ENCODE peak calls at places on chromosomes 4 and X, in eight cellular contexts. J, H, P, Q, X, K, E and G are unnamed samples.

GRCh38 chrX:154526901-154527675 is 11.1 kb upstream of the FAM3A start:
- DNase-seq in J (peak; percentile 75), H (peak; percentile 82), P (peak; percentile 76), Q (peak; percentile 79), X (peak; percentile 88), K (peak; percentile 87), E (no peak), G (no peak)

GRCh38 chr4:184856277-184856609 is 30.5 kb upstream of the ACSL1 start:
- DNase-seq in J (no peak), H (no peak), P (no peak), Q (no peak), X (no peak), K (no peak), E (no peak), G (no peak)

GRCh38 chr4:87375719-87376291 is 15.2 kb downstream of the HSD17B11 start:
- DNase-seq in J (peak; percentile 49), H (peak; percentile 30), P (no peak), Q (no peak), X (no peak), K (peak; percentile 49), E (no peak), G (no peak)

GRCh38 chr4:28811025-28811424 is 1909.1 kb upstream of the PCDH7 start:
- DNase-seq in J (no peak), H (no peak), P (no peak), Q (no peak), X (no peak), K (no peak), E (no peak), G (no peak)

GRCh38 chrX:113400193-113400704 is 559.6 kb upstream of the AMOT start:
- DNase-seq in J (no peak), H (no peak), P (no peak), Q (no peak), X (peak; percentile 56), K (no peak), E (no peak), G (no peak)

GRCh38 chr4:73311428-73311827 is 52.8 kb upstream of the ANKRD17 start:
- DNase-seq in J (peak; percentile 5), H (no peak), P (no peak), Q (no peak), X (no peak), K (no peak), E (no peak), G (no peak)

GRCh38 chr4:66430856-66431255 is 760.6 kb upstream of the EPHA5 start:
- DNase-seq in J (no peak), H (no peak), P (no peak), Q (no peak), X (peak; percentile 61), K (no peak), E (no peak), G (no peak)

GRCh38 chrX:136780738-136781137 is at the start of gene ARHGEF6:
- DNase-seq in J (no peak), H (peak; percentile 10), P (no peak), Q (no peak), X (no peak), K (no peak), E (no peak), G (no peak)

GRCh38 chr4:20159516-20159915 is 92.2 kb upstream of the SLIT2 start:
- DNase-seq in J (no peak), H (no peak), P (no peak), Q (no peak), X (no peak), K (no peak), E (no peak), G (no peak)

GRCh38 chr4:73053974-73054480 is 15.5 kb downstream of the COX18 start:
- DNase-seq in J (no peak), H (no peak), P (no peak), Q (no peak), X (no peak), K (no peak), E (no peak), G (no peak)

GRCh38 chr4:1334579-1334895 is 12.5 kb upstream of the UVSSA start:
- DNase-seq in J (no peak), H (no peak), P (no peak), Q (no peak), X (no peak), K (no peak), E (no peak), G (no peak)

GRCh38 chr4:12723849-12724447 is 760.2 kb downstream of the RAB28 start:
- DNase-seq in J (peak; percentile 57), H (peak; percentile 12), P (no peak), Q (no peak), X (peak; percentile 82), K (no peak), E (no peak), G (no peak)

GRCh38 chr4:57320880-57321279 is 210.7 kb upstream of the IGFBP7 start:
- DNase-seq in J (no peak), H (no peak), P (no peak), Q (no peak), X (no peak), K (no peak), E (no peak), G (no peak)

GRCh38 chrX:153434801-153435200 is 11.1 kb downstream of the TREX2 start:
- DNase-seq in J (no peak), H (no peak), P (no peak), Q (no peak), X (no peak), K (no peak), E (no peak), G (no peak)

GRCh38 chr4:22192302-22192645 is 243.7 kb upstream of the KCNIP4 start:
- DNase-seq in J (no peak), H (no peak), P (no peak), Q (no peak), X (no peak), K (no peak), E (no peak), G (no peak)

GRCh38 chr4:26235500-26235899 is 85.3 kb upstream of the RBPJ start:
- DNase-seq in J (no peak), H (peak; percentile 13), P (peak; percentile 36), Q (peak; percentile 58), X (no peak), K (peak; percentile 72), E (no peak), G (no peak)

GRCh38 chrX:50718791-50719190 is 95.2 kb downstream of the SHROOM4 start:
- DNase-seq in J (no peak), H (no peak), P (no peak), Q (no peak), X (no peak), K (no peak), E (no peak), G (no peak)

GRCh38 chr4:65661469-65661868 is 8.8 kb downstream of the EPHA5 start:
- DNase-seq in J (no peak), H (no peak), P (no peak), Q (no peak), X (peak; percentile 63), K (no peak), E (no peak), G (no peak)

GRCh38 chr4:126616795-126617194 is 1016.0 kb upstream of the INTU start:
- DNase-seq in J (no peak), H (no peak), P (no peak), Q (no peak), X (no peak), K (no peak), E (no peak), G (no peak)

GRCh38 chr4:98939892-98940298 is 11.0 kb upstream of the EIF4E start:
- DNase-seq in J (peak; percentile 68), H (no peak), P (no peak), Q (no peak), X (peak; percentile 55), K (no peak), E (no peak), G (no peak)

GRCh38 chr4:165343353-165344191 is 16.1 kb downstream of the MSMO1 start:
- DNase-seq in J (no peak), H (no peak), P (no peak), Q (no peak), X (peak; percentile 67), K (no peak), E (no peak), G (no peak)

GRCh38 chr4:47741200-47741599 is 96.7 kb downstream of the CORIN start:
- DNase-seq in J (no peak), H (no peak), P (no peak), Q (no peak), X (no peak), K (no peak), E (no peak), G (no peak)

GRCh38 chrX:123464709-123465108 is 268.1 kb downstream of the THOC2 start:
- DNase-seq in J (no peak), H (no peak), P (no peak), Q (no peak), X (no peak), K (no peak), E (no peak), G (no peak)

GRCh38 chr4:153566751-153567150 is 100.6 kb downstream of the TMEM131L start:
- DNase-seq in J (no peak), H (no peak), P (no peak), Q (peak; percentile 72), X (no peak), K (peak; percentile 43), E (no peak), G (no peak)
- H3K4me3 ChIP-seq in J (no peak overlapping the region), H (no peak overlapping the region), P (no peak overlapping the region), Q (no peak overlapping the region), X (no peak overlapping the region), K (no peak overlapping the region), E (no peak overlapping the region), G (no peak overlapping the region)

DNA sequence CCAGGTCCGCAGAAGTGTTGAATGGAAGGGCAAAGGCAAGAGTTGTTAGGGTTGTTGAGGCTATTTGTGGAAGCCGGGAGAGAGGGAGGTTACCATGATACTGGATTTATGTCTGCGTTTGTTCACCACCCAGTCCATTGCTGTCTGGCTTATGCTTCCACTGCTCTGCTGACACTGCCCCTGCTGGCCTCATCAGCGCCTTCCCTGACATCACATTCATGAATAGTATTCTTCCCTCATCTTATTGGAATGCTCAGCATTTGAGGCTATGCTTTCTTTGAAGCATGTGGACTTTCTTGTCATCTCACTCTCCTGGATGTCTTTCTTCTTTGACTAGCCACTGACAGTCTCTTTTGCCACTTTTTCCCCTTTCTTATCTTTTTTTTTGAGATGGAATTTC is 10.3 kb downstream of the GNL3L start:
- DNase-seq in J (no peak), H (peak; percentile 19), P (no peak), Q (no peak), X (no peak), K (no peak), E (no peak), G (no peak)
- TF ChIP-seq CTCF in J (peak; percentile 8), H (no peak), P (no peak), Q (no peak), X (no peak), K (no peak), E (no peak), G (no peak)

DNA sequence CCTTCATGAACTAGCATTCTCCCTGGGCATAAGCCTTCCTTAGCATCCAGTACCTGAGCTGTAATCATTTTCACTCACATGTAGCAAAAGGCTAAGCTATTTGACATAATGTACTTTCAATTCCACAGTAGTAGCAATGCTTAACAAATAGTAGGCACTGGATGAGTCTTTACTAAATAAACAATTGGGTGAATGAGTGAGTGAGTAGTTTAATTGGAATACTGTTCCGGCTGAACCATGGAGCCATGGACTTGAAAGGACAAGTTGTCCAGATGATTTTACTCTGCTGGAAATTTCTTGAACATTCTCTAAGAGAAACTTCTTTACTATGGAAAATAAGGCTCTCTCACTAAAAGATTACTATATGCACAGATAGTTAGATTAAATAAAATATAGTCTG is 159.3 kb downstream of the FAM47B start:
- DNase-seq in J (no peak), H (no peak), P (no peak), Q (no peak), X (no peak), K (no peak), E (no peak), G (no peak)
- H3K27ac ChIP-seq in J (no peak overlapping the region), H (no peak overlapping the region), P (no peak overlapping the region), Q (no peak overlapping the region), X (no peak overlapping the region), K (no peak overlapping the region), E (no peak overlapping the region), G (no peak overlapping the region)

GRCh38 chr4:136962868-136963267 is 569.4 kb downstream of the PCDH18 start:
- DNase-seq in J (no peak), H (no peak), P (no peak), Q (no peak), X (no peak), K (no peak), E (no peak), G (no peak)
- H3K4me3 ChIP-seq in J (no peak overlapping the region), H (no peak overlapping the region), P (no peak overlapping the region), Q (no peak overlapping the region), X (no peak overlapping the region), K (no peak overlapping the region), E (no peak overlapping the region), G (no peak overlapping the region)